ENCODE peak calls at places on chromosomes 12 and 14, in four cellular contexts. One of them, this sample, is unnamed.
A peak's percentile ranks its signal among the peaks of the same experiment; 100 is the strongest.

GRCh38 chr12:19131020-19131431 is 1.5 kb downstream of the PLEKHA5 start:
- DNase-seq in activated gamma-delta T cell: no peak
- DNase-seq in hippocampal formation: no peak
- DNase-seq in Daoy: peak; percentile 38
- DNase-seq in this sample: peak; percentile 94

GRCh38 chr12:63889236-63889635 is 44.7 kb downstream of the SRGAP1 start:
- DNase-seq in Daoy: peak; percentile 30
- DNase-seq in activated gamma-delta T cell: no peak
- DNase-seq in hippocampal formation: no peak
- DNase-seq in this sample: peak; percentile 21

GRCh38 chr12:53378705-53379388 is 1.1 kb upstream of the SP1 start:
- DNase-seq in hippocampal formation: no peak
- DNase-seq in Daoy: peak; percentile 7
- DNase-seq in activated gamma-delta T cell: no peak
- DNase-seq in this sample: no peak

GRCh38 chr12:75779891-75780501 is 251.6 kb downstream of the PHLDA1 start:
- DNase-seq in Daoy: no peak
- DNase-seq in activated gamma-delta T cell: no peak
- DNase-seq in hippocampal formation: no peak
- DNase-seq in this sample: no peak

GRCh38 chr14:29810657-29811056 is 117.0 kb downstream of the PRKD1 start:
- DNase-seq in hippocampal formation: no peak
- DNase-seq in activated gamma-delta T cell: no peak
- DNase-seq in Daoy: no peak
- DNase-seq in this sample: peak; percentile 9

GRCh38 chr14:100045687-100046344 is 19.4 kb upstream of the EVL start:
- DNase-seq in hippocampal formation: no peak
- DNase-seq in Daoy: no peak
- DNase-seq in activated gamma-delta T cell: no peak
- DNase-seq in this sample: no peak

GRCh38 chr12:104579716-104580495 is 123.2 kb downstream of the CHST11 start:
- DNase-seq in hippocampal formation: no peak
- DNase-seq in activated gamma-delta T cell: no peak
- DNase-seq in Daoy: no peak
- DNase-seq in this sample: no peak

GRCh38 chr12:2309647-2310046 is 256.9 kb downstream of the CACNA1C start:
- DNase-seq in hippocampal formation: no peak
- DNase-seq in Daoy: no peak
- DNase-seq in activated gamma-delta T cell: no peak
- DNase-seq in this sample: no peak

GRCh38 chr12:2722806-2723205 is 72.0 kb upstream of the FKBP4 start:
- DNase-seq in Daoy: no peak
- DNase-seq in hippocampal formation: no peak
- DNase-seq in activated gamma-delta T cell: no peak
- DNase-seq in this sample: peak; percentile 29

GRCh38 chr14:77220246-77221017 is 38.8 kb downstream of the TMEM63C start:
- DNase-seq in Daoy: no peak
- DNase-seq in hippocampal formation: no peak
- DNase-seq in activated gamma-delta T cell: no peak
- DNase-seq in this sample: no peak

GRCh38 chr14:60861545-60862147 is 119.2 kb downstream of the TRMT5 start:
- DNase-seq in hippocampal formation: no peak
- DNase-seq in Daoy: no peak
- DNase-seq in activated gamma-delta T cell: no peak
- DNase-seq in this sample: peak; percentile 24

GRCh38 chr12:39123580-39123979 is 218.2 kb upstream of the CPNE8 start:
- DNase-seq in activated gamma-delta T cell: no peak
- DNase-seq in Daoy: no peak
- DNase-seq in hippocampal formation: no peak
- DNase-seq in this sample: peak; percentile 66

GRCh38 chr12:65121049-65121955 is at the start of gene WIF1:
- DNase-seq in hippocampal formation: no peak
- DNase-seq in activated gamma-delta T cell: no peak
- DNase-seq in Daoy: peak; percentile 51
- DNase-seq in this sample: peak; percentile 17

GRCh38 chr12:69459477-69459876 is 10.7 kb upstream of the FRS2 start:
- DNase-seq in activated gamma-delta T cell: no peak
- DNase-seq in hippocampal formation: peak; percentile 82
- DNase-seq in Daoy: no peak
- DNase-seq in this sample: no peak

GRCh38 chr12:104951759-104952509 is 6.2 kb downstream of the SLC41A2 start:
- DNase-seq in hippocampal formation: no peak
- DNase-seq in Daoy: peak; percentile 63
- DNase-seq in activated gamma-delta T cell: no peak
- DNase-seq in this sample: no peak

GRCh38 chr14:68089146-68089715 is 269.7 kb downstream of the RAD51B start:
- DNase-seq in activated gamma-delta T cell: no peak
- DNase-seq in Daoy: peak; percentile 90
- DNase-seq in hippocampal formation: no peak
- DNase-seq in this sample: peak; percentile 78

GRCh38 chr12:103840399-103840880 is 594 bp downstream of the NT5DC3 start:
- DNase-seq in activated gamma-delta T cell: peak; percentile 22
- DNase-seq in Daoy: peak; percentile 48
- DNase-seq in hippocampal formation: no peak
- DNase-seq in this sample: peak; percentile 49

GRCh38 chr12:57989837-57990236 is 48.5 kb downstream of the ATP23 start:
- DNase-seq in Daoy: no peak
- DNase-seq in hippocampal formation: no peak
- DNase-seq in activated gamma-delta T cell: no peak
- DNase-seq in this sample: no peak

GRCh38 chr12:9066755-9067433 is 48.8 kb downstream of the A2M start:
- DNase-seq in activated gamma-delta T cell: no peak
- DNase-seq in hippocampal formation: no peak
- DNase-seq in Daoy: no peak
- DNase-seq in this sample: peak; percentile 58

GRCh38 chr12:65590318-65590717 is 234.0 kb upstream of the HMGA2 start:
- DNase-seq in hippocampal formation: no peak
- DNase-seq in Daoy: no peak
- DNase-seq in activated gamma-delta T cell: no peak
- DNase-seq in this sample: no peak

GRCh38 chr14:102654298-102654697 is 61.8 kb downstream of the RCOR1 start:
- DNase-seq in activated gamma-delta T cell: no peak
- DNase-seq in Daoy: peak; percentile 69
- DNase-seq in hippocampal formation: no peak
- DNase-seq in this sample: peak; percentile 60

GRCh38 chr12:93127582-93128331 is 198.7 kb upstream of the EEA1 start:
- DNase-seq in Daoy: peak; percentile 41
- DNase-seq in hippocampal formation: no peak
- DNase-seq in activated gamma-delta T cell: no peak
- DNase-seq in this sample: peak; percentile 83

GRCh38 chr12:92745874-92746553 is 43.2 kb downstream of the PLEKHG7 start:
- DNase-seq in activated gamma-delta T cell: no peak
- DNase-seq in hippocampal formation: peak; percentile 28
- DNase-seq in Daoy: peak; percentile 98
- DNase-seq in this sample: peak; percentile 97

GRCh38 chr14:104580961-104581360 is 1.4 kb downstream of the C14orf180 start:
- DNase-seq in Daoy: peak; percentile 51
- DNase-seq in hippocampal formation: no peak
- DNase-seq in activated gamma-delta T cell: no peak
- DNase-seq in this sample: peak; percentile 2

GRCh38 chr12:3489057-3489456 is 1.9 kb upstream of the PRMT8 start:
- DNase-seq in Daoy: peak; percentile 60
- DNase-seq in activated gamma-delta T cell: no peak
- DNase-seq in hippocampal formation: no peak
- DNase-seq in this sample: peak; percentile 91

GRCh38 chr12:52912711-52913423 is 8.0 kb upstream of the KRT8 start:
- DNase-seq in Daoy: no peak
- DNase-seq in hippocampal formation: no peak
- DNase-seq in activated gamma-delta T cell: no peak
- DNase-seq in this sample: no peak

GRCh38 chr12:46752396-46752795 is 73.4 kb downstream of the SLC38A4 start:
- DNase-seq in Daoy: no peak
- DNase-seq in hippocampal formation: no peak
- DNase-seq in activated gamma-delta T cell: no peak
- DNase-seq in this sample: no peak

GRCh38 chr14:55121628-55122440 is 7.2 kb upstream of the LGALS3 start:
- DNase-seq in Daoy: no peak
- DNase-seq in hippocampal formation: no peak
- DNase-seq in activated gamma-delta T cell: no peak
- DNase-seq in this sample: no peak

GRCh38 chr14:52998376-52999010 is 47.6 kb upstream of the FERMT2 start:
- DNase-seq in activated gamma-delta T cell: no peak
- DNase-seq in hippocampal formation: no peak
- DNase-seq in Daoy: no peak
- DNase-seq in this sample: no peak

GRCh38 chr12:110537605-110538409 is 35.7 kb downstream of the RAD9B start:
- DNase-seq in hippocampal formation: no peak
- DNase-seq in Daoy: no peak
- DNase-seq in activated gamma-delta T cell: no peak
- DNase-seq in this sample: peak; percentile 54

GRCh38 chr12:27635349-27635972 is 60.8 kb upstream of the REP15 start:
- DNase-seq in Daoy: peak; percentile 50
- DNase-seq in activated gamma-delta T cell: no peak
- DNase-seq in hippocampal formation: peak; percentile 81
- DNase-seq in this sample: peak; percentile 68

This sample was measured in bronchial epithelial cell.